ENCODE peak calls at places on chromosomes 7 and 10, in ten cellular contexts. T is GM23338, L is transverse colon, N is HCT116, X is sigmoid colon, U is HL-60, O is SK-N-SH, H is spleen, K is HepG2, V is stomach. J is an unnamed sample. For H3K27me3, the result is how much of the 10 kb centered on the place peaks cover.

GRCh38 chr10:101444058-101444457 is 90.1 kb downstream of the BTRC start:
- DNase-seq in N (no peak), V (no peak), K (peak), H (no peak), L (no peak), X (no peak), U (no peak), T (peak), O (no peak), J (no peak)

GRCh38 chr10:118809821-118810220 is 55.1 kb upstream of the CACUL1 start:
- DNase-seq in K (no peak), X (no peak), O (no peak), V (peak), U (no peak), N (no peak), T (no peak), L (no peak), H (no peak), J (no peak)

GRCh38 chr10:16741540-16741939 is 75.7 kb downstream of the RSU1 start:
- DNase-seq in K (no peak), N (no peak), T (no peak), V (no peak), L (no peak), H (no peak), U (no peak), O (no peak), X (no peak), J (no peak)

GRCh38 chr7:90298145-90299038 is 22.7 kb downstream of the FAM237B start:
- DNase-seq in V (no peak), N (peak), X (no peak), H (no peak), U (no peak), O (peak), L (no peak), T (peak), K (peak), J (no peak)

GRCh38 chr7:30285531-30286284 is 1.3 kb downstream of the ZNRF2 start:
- DNase-seq in L (peak), X (no peak), V (peak), H (peak), K (peak), O (peak), U (peak), N (no peak), T (peak), J (no peak)

GRCh38 chr7:128827971-128828711 is 2.1 kb upstream of the FLNC start:
- DNase-seq in U (no peak), V (no peak), H (no peak), T (no peak), N (peak), K (peak), L (no peak), X (peak), O (no peak), J (no peak)

GRCh38 chr7:93004906-93005305 is 112.9 kb downstream of the SAMD9 start:
- DNase-seq in U (no peak), T (no peak), O (no peak), V (no peak), L (no peak), N (no peak), K (no peak), X (no peak), H (no peak), J (no peak)

GRCh38 chr10:60731134-60731883 is 47.0 kb upstream of the CDK1 start:
- DNase-seq in N (no peak), T (no peak), H (no peak), X (no peak), O (no peak), V (no peak), K (no peak), U (no peak), L (peak), J (no peak)

GRCh38 chr10:89591796-89592271 is 53.2 kb downstream of the PANK1 start:
- DNase-seq in O (no peak), V (no peak), K (no peak), U (no peak), T (no peak), H (no peak), N (no peak), X (no peak), L (no peak), J (no peak)

GRCh38 chr10:132383751-132384181 is 13.2 kb upstream of the PWWP2B start:
- DNase-seq in L (peak), N (no peak), V (no peak), O (no peak), X (peak), H (peak), K (no peak), U (no peak), T (no peak), J (peak)

GRCh38 chr10:50951451-50951850 is 66.0 kb upstream of the A1CF start:
- DNase-seq in K (no peak), N (no peak), O (no peak), T (no peak), V (no peak), L (no peak), X (no peak), U (no peak), H (no peak), J (no peak)

GRCh38 chr7:45407730-45408406 is 166.3 kb upstream of the ADCY1 start:
- DNase-seq in X (no peak), K (no peak), O (no peak), T (peak), L (no peak), V (no peak), N (no peak), U (no peak), H (no peak), J (no peak)

GRCh38 chr10:102670871-102671434 is 26.7 kb downstream of the TRIM8 start:
- DNase-seq in L (no peak), N (no peak), K (peak), H (no peak), X (no peak), V (no peak), T (peak), U (no peak), O (peak), J (no peak)

GRCh38 chr10:30625110-30625509 is 4.4 kb downstream of the LYZL2 start:
- DNase-seq in X (no peak), O (no peak), T (no peak), L (no peak), K (no peak), V (no peak), N (no peak), H (no peak), U (no peak), J (no peak)

GRCh38 chr10:129963831-129964501 is at the start of gene EBF3:
- DNase-seq in H (peak), U (no peak), T (peak), N (no peak), K (no peak), O (peak), X (peak), V (peak), L (peak), J (no peak)
- TF ChIP-seq POLR2AphosphoS5 in H (peak), U (no peak), T (no peak), N (no peak), K (no peak), O (no peak), X (peak), V (no peak), L (peak), J (no peak)

DNA sequence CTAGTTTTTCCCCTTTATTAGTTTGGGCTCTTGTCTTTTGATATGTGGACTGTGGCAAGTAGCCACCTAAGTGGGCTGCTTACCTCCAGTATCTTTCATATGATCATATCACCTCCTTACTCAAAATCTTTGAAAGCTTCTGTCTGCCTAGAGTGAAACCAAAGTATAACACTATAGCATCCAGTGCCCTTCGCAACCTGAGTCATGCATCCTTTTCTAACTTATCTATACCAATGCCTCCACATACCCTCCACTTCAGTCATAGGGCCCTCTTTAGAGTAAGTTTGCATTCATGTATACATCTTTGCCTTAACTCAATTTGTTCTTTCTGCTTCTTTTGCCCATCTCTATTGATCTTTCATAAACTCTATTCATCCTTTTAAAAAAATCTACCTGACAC is 15.7 kb upstream of the MACC1 start:
- DNase-seq in U (no peak), L (no peak), N (no peak), V (no peak), X (no peak), O (no peak), T (no peak), H (no peak), K (no peak), J (no peak)
- H3K27me3 ChIP-seq in U (under half), L (under half), N (under half), V (under half), X (under half), O (under half), T (under half), H (under half), K (under half), J (under half)

GRCh38 chr7:101933028-101933427 is 115.6 kb downstream of the CUX1 start:
- DNase-seq in U (no peak), N (no peak), L (no peak), H (no peak), K (no peak), T (no peak), O (no peak), X (no peak), V (no peak), J (no peak)
- H3K27ac ChIP-seq in U (no peak), N (no peak), L (peak), H (no peak), K (no peak), T (peak), O (no peak), X (peak), V (peak), J (no peak)

GRCh38 chr7:105489409-105489808 is 32.7 kb downstream of the PUS7 start:
- DNase-seq in V (no peak), T (no peak), U (no peak), L (no peak), X (no peak), O (no peak), K (no peak), H (no peak), N (no peak), J (no peak)
- TF ChIP-seq POLR2AphosphoS5 in V (no peak), T (no peak), U (no peak), L (no peak), X (no peak), O (no peak), K (no peak), H (no peak), N (no peak), J (no peak)

DNA sequence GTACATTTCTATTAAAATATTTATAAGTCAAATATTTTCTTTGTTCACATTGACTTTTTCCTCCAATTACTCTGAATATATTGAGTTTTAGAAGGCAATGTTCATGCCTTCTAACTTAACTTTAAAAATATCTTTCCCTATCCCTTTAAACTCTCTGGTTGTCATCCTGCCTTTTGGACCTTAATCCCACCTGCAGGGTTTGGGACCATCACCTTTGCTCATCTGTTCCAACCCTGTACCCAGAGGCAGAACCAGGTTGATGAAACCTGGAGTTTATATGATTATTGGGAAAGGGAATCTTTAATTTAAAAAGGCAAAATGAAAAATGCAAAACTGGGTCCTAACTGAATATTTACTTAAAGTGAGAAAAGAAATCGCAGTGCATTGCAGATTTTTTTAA is 24.8 kb downstream of the NEUROD6 start:
- DNase-seq in K (no peak), X (no peak), N (no peak), V (no peak), O (no peak), H (no peak), L (no peak), T (no peak), U (no peak), J (no peak)
- H3K27me3 ChIP-seq in K (under half), X (under half), N (under half), V (under half), O (under half), H (under half), L (under half), T (under half), U (under half), J (under half)

GRCh38 chr7:32891800-32892520 is 400 bp upstream of the KBTBD2 start:
- DNase-seq in L (peak), N (peak), T (peak), X (peak), U (peak), H (peak), V (peak), O (peak), K (peak), J (peak)

GRCh38 chr7:32894171-32894570 is 2.6 kb upstream of the KBTBD2 start:
- DNase-seq in X (no peak), O (no peak), K (no peak), L (no peak), U (no peak), H (no peak), N (no peak), V (no peak), T (no peak), J (no peak)

GRCh38 chr7:32893722-32894121 is 2.2 kb upstream of the KBTBD2 start:
- DNase-seq in V (no peak), O (no peak), L (no peak), X (no peak), T (no peak), H (no peak), K (no peak), U (no peak), N (no peak), J (no peak)

GRCh38 chr7:32892521-32893224 is 1.1 kb upstream of the KBTBD2 start:
- DNase-seq in V (peak), N (peak), T (peak), L (peak), X (peak), H (peak), K (no peak), U (no peak), O (peak), J (peak)

GRCh38 chr7:32893225-32893560 is 1.6 kb upstream of the KBTBD2 start:
- DNase-seq in X (no peak), V (no peak), U (no peak), O (no peak), T (no peak), L (no peak), N (no peak), H (no peak), K (no peak), J (no peak)
- H3K27ac ChIP-seq in X (peak), V (peak), U (peak), O (peak), T (peak), L (peak), N (peak), H (peak), K (peak), J (peak)

GRCh38 chr10:61902448-61903183 is 1.1 kb downstream of the ARID5B start:
- DNase-seq in U (no peak), K (peak), H (no peak), T (peak), X (peak), O (peak), V (peak), N (peak), L (peak), J (peak)
- TF ChIP-seq POLR2AphosphoS5 in U (no peak), K (no peak), H (no peak), T (no peak), X (peak), O (no peak), V (peak), N (no peak), L (no peak), J (no peak)

GRCh38 chr7:122299935-122300606 is 4.5 kb downstream of the FEZF1 start:
- DNase-seq in L (no peak), X (peak), V (no peak), T (peak), K (no peak), O (no peak), H (no peak), N (no peak), U (no peak), J (no peak)
- H3K27me3 ChIP-seq in L (half or more), X (half or more), V (under half), T (half or more), K (half or more), O (half or more), H (half or more), N (under half), U (under half), J (half or more)

DNA sequence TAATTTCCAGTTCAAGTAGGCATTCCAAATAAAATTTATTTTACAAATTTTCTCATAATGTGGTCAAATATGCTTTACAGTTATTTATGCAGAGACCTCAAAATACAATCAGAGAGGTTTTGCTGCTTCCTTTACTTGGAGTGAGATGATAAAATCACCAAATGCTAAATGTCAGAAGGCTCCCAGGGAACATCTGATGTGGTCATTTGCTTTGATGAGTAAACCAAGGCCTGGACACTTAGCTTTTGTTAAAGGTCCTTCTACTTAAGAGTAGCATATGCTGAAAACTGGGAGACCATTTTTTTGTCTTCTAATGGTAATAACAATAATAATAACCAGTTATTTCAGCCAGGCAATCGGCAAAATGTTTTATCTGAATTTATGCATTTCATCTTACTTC is 60.6 kb upstream of the AKR1E2 start:
- DNase-seq in V (no peak), X (no peak), U (no peak), O (no peak), H (no peak), K (no peak), N (no peak), L (no peak), T (no peak), J (no peak)
- H3K27ac ChIP-seq in V (no peak), X (no peak), U (no peak), O (peak), H (no peak), K (no peak), N (no peak), L (no peak), T (no peak), J (no peak)

GRCh38 chr7:101363734-101364374 is 1.2 kb downstream of the COL26A1 start:
- DNase-seq in L (peak), O (peak), V (peak), H (peak), T (peak), K (peak), U (peak), X (peak), N (peak), J (no peak)
- TF ChIP-seq POLR2AphosphoS5 in L (no peak), O (no peak), V (no peak), H (no peak), T (peak), K (no peak), U (no peak), X (no peak), N (no peak), J (no peak)

J was measured in breast epithelium.